ENCODE peak calls at places on chromosomes 11 and 22, in six cellular contexts. One of them, this sample, is unnamed.

GRCh38 chr22:31567196-31567595 is 70.9 kb downstream of the SFI1 start:
- DNase-seq in K562: no peak
- DNase-seq in H1: no peak
- DNase-seq in HepG2: no peak
- DNase-seq in HL-60: no peak
- DNase-seq in GM12878: no peak
- DNase-seq in this sample: no peak

GRCh38 chr11:134854391-134854991 is 442.4 kb upstream of the B3GAT1 start:
- DNase-seq in K562: no peak
- DNase-seq in H1: peak; percentile 33
- DNase-seq in HepG2: no peak
- DNase-seq in HL-60: no peak
- DNase-seq in GM12878: no peak
- DNase-seq in this sample: no peak

GRCh38 chr11:40129276-40129675 is 1330.2 kb downstream of the LRRC4C start:
- DNase-seq in K562: no peak
- DNase-seq in H1: no peak
- DNase-seq in HepG2: no peak
- DNase-seq in HL-60: no peak
- DNase-seq in GM12878: no peak
- DNase-seq in this sample: peak; percentile 12

GRCh38 chr11:121334973-121335711 is 42.6 kb downstream of the SC5D start:
- DNase-seq in K562: peak; percentile 3
- DNase-seq in H1: no peak
- DNase-seq in HepG2: no peak
- DNase-seq in HL-60: no peak
- DNase-seq in GM12878: no peak
- DNase-seq in this sample: no peak

GRCh38 chr22:36406139-36406538 is 18.4 kb upstream of the MYH9 start:
- DNase-seq in K562: no peak
- DNase-seq in H1: no peak
- DNase-seq in HepG2: no peak
- DNase-seq in HL-60: no peak
- DNase-seq in GM12878: no peak
- DNase-seq in this sample: no peak

GRCh38 chr11:58921778-58922390 is 17.4 kb upstream of the GLYATL1 start:
- DNase-seq in K562: no peak
- DNase-seq in H1: no peak
- DNase-seq in HepG2: no peak
- DNase-seq in HL-60: no peak
- DNase-seq in GM12878: no peak
- DNase-seq in this sample: no peak

GRCh38 chr11:73203790-73204189 is 14.3 kb upstream of the P2RY2 start:
- DNase-seq in K562: no peak
- DNase-seq in H1: no peak
- DNase-seq in HepG2: no peak
- DNase-seq in HL-60: no peak
- DNase-seq in GM12878: no peak
- DNase-seq in this sample: no peak

GRCh38 chr22:24768537-24769374 is 5.8 kb downstream of the PIWIL3 start:
- DNase-seq in K562: peak; percentile 67
- DNase-seq in H1: peak; percentile 76
- DNase-seq in HepG2: peak; percentile 55
- DNase-seq in HL-60: no peak
- DNase-seq in GM12878: no peak
- DNase-seq in this sample: peak; percentile 85

GRCh38 chr11:61488651-61489291 is 19.8 kb upstream of the LRRC10B start:
- DNase-seq in K562: peak; percentile 36
- DNase-seq in H1: peak; percentile 66
- DNase-seq in HepG2: peak; percentile 89
- DNase-seq in HL-60: no peak
- DNase-seq in GM12878: no peak
- DNase-seq in this sample: peak; percentile 51

GRCh38 chr11:34302046-34302921 is 55.5 kb downstream of the ABTB2 start:
- DNase-seq in K562: no peak
- DNase-seq in H1: no peak
- DNase-seq in HepG2: no peak
- DNase-seq in HL-60: peak; percentile 28
- DNase-seq in GM12878: peak; percentile 45
- DNase-seq in this sample: no peak

GRCh38 chr11:130992788-130993187 is 76.5 kb upstream of the SNX19 start:
- DNase-seq in K562: no peak
- DNase-seq in H1: no peak
- DNase-seq in HepG2: no peak
- DNase-seq in HL-60: no peak
- DNase-seq in GM12878: no peak
- DNase-seq in this sample: no peak

GRCh38 chr11:117903505-117904382 is 25.5 kb downstream of the TMPRSS13 start:
- DNase-seq in K562: no peak
- DNase-seq in H1: no peak
- DNase-seq in HepG2: no peak
- DNase-seq in HL-60: no peak
- DNase-seq in GM12878: no peak
- DNase-seq in this sample: no peak

GRCh38 chr11:66568124-66568916 is at the start of gene CTSF:
- DNase-seq in K562: peak; percentile 88
- DNase-seq in H1: no peak
- DNase-seq in HepG2: no peak
- DNase-seq in HL-60: peak; percentile 12
- DNase-seq in GM12878: no peak
- DNase-seq in this sample: peak; percentile 100

GRCh38 chr11:122099345-122100045 is 16.5 kb downstream of the BLID start:
- DNase-seq in K562: no peak
- DNase-seq in H1: no peak
- DNase-seq in HepG2: no peak
- DNase-seq in HL-60: no peak
- DNase-seq in GM12878: no peak
- DNase-seq in this sample: no peak

GRCh38 chr11:18527512-18527911 is 770 bp upstream of the TSG101 start:
- DNase-seq in K562: peak; percentile 24
- DNase-seq in H1: no peak
- DNase-seq in HepG2: no peak
- DNase-seq in HL-60: peak; percentile 38
- DNase-seq in GM12878: no peak
- DNase-seq in this sample: peak; percentile 10

GRCh38 chr11:876550-876949 is 33.9 kb downstream of the TSPAN4 start:
- DNase-seq in K562: no peak
- DNase-seq in H1: no peak
- DNase-seq in HepG2: no peak
- DNase-seq in HL-60: no peak
- DNase-seq in GM12878: no peak
- DNase-seq in this sample: no peak

GRCh38 chr22:46040471-46041465 is 63.8 kb upstream of the WNT7B start:
- DNase-seq in K562: no peak
- DNase-seq in H1: no peak
- DNase-seq in HepG2: no peak
- DNase-seq in HL-60: no peak
- DNase-seq in GM12878: no peak
- DNase-seq in this sample: no peak

GRCh38 chr11:34599406-34599901 is 21.4 kb upstream of the EHF start:
- DNase-seq in K562: peak; percentile 68
- DNase-seq in H1: no peak
- DNase-seq in HepG2: peak; percentile 79
- DNase-seq in HL-60: no peak
- DNase-seq in GM12878: no peak
- DNase-seq in this sample: no peak

GRCh38 chr11:66619080-66619554 is 2.7 kb downstream of the RBM14 start:
- DNase-seq in K562: no peak
- DNase-seq in H1: no peak
- DNase-seq in HepG2: no peak
- DNase-seq in HL-60: no peak
- DNase-seq in GM12878: no peak
- DNase-seq in this sample: no peak

DNA sequence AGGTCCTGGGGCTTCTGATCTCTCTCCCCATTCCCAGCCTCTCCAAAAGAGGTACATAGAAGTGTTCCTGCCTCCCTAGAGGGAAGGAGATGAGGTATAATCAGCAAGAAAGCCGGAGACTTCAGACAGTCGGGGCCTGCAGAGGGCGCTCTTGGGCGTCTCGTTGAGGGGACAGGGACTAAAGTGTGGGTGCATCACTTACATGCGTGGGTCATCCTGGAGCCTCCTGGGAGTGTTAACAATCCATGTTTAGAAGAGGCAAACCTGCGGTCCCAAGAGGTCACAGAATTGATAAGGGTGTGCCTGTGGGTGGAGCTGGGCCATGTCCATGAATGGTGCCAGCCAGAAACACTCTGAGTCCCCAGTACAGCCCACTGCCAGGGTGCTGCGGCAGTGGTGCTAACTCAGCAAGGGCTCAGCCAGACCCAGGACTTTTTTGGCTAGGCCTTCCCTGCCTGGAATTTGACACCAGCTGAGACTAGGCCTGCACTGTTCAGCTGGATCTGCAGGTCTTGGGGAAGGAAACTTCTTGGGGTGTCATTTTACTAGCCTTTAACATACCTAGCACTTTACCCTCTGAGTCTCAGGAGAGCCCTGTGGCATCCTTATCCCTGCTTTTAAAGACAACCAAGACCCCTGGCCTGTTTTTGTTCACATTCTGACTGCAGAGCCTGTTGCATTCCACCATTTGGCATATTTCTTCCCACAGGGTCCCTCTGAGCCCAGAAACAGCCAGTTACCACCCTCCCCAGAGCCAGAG is 5.5 kb downstream of the YDJC start:
- DNase-seq in K562: peak; percentile 97
- DNase-seq in H1: peak; percentile 91
- DNase-seq in HepG2: no peak
- DNase-seq in HL-60: no peak
- DNase-seq in GM12878: no peak
- DNase-seq in this sample: peak; percentile 57
- TF ChIP-seq CTCF in K562: no peak
- TF ChIP-seq CTCF in H1: peak; percentile 79
- TF ChIP-seq CTCF in HepG2: peak; percentile 64
- TF ChIP-seq CTCF in HL-60: peak; percentile 1
- TF ChIP-seq CTCF in GM12878: peak; percentile 41
- TF ChIP-seq CTCF in this sample: peak; percentile 73

DNA sequence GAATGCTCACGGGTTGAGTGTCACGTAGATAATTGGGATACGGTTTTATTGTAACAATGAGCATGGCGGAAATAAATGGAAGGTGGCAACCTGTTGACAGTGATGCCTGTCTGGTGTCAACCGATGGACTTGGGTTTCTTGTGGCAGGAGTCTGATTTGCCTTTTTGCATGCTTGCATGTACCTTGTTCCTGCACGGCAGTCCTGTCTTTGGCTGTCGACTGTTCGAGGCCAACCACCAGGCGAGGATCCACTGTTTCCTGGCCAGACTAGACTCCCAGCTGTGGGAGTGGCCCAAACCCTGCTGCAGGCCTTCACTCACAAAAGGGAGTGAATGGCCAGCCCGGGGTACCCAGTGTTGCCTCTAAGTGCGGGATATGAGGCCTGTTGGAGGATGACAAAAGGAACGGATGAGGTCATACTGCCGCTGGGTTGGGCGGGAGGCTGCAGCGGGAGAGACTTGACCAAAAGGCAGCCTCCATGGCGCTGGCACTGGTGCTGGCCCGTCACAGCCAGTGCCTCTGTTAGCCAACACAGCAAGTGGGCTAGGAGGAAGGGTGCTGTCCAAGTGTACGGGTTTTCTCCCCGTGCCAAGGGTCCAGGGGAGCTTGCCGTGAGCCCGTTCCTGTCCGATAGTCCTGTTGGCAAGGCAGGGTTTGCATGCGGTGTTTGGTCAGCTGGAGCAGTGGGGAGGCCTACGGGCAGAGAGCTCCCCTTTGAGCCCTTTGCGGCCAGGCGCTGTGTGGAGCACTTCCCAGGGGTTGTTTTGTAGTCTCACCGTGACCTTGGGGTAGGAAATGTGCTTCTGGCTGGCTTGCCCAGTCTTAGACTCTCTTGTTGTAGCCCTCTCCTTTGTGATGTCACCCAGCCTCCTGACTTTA is 974 bp downstream of the DGCR8 start:
- DNase-seq in K562: peak; percentile 89
- DNase-seq in H1: no peak
- DNase-seq in HepG2: peak; percentile 43
- DNase-seq in HL-60: no peak
- DNase-seq in GM12878: no peak
- DNase-seq in this sample: peak; percentile 54
- TF ChIP-seq POLR2AphosphoS5 in K562: no peak
- TF ChIP-seq POLR2AphosphoS5 in H1: peak; percentile 26
- TF ChIP-seq POLR2AphosphoS5 in HepG2: no peak
- TF ChIP-seq POLR2AphosphoS5 in HL-60: no peak
- TF ChIP-seq POLR2AphosphoS5 in GM12878: no peak
- TF ChIP-seq POLR2AphosphoS5 in this sample: peak; percentile 11

DNA sequence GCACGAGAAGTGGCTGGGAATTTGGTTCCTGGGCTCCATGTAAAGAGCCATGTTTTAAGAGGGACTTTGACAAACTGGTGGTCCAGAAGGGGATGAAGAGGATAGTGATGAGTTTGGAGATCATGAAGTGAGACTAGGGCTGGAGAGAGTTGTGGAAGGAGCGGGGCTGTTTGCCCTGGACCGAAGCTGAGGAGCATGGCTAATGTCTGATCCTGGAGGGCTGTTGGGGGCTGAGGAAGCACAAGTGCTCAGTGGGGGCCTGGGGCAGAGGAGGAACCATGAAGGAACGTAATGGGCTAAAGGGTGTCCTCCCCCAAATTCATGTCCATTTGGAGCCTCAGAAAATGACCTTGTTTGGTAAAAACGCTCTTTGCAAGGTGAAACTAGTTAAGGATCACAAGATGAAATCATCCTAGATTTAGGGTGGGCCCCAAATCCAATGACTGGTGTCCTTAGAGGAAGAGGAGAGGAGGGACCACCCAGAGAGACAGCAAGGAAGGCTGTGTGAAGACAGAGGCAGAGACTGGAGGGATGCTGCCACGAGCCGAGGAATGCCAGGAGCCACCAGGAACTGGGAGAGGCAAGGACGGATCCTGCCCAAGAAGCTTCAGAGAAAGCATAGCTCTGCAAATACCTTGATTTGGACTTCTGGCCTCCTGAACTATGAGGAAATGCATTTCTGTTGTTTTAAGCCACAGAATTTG is 107.3 kb upstream of the LMO1 start:
- DNase-seq in K562: no peak
- DNase-seq in H1: no peak
- DNase-seq in HepG2: no peak
- DNase-seq in HL-60: no peak
- DNase-seq in GM12878: no peak
- DNase-seq in this sample: no peak
- TF ChIP-seq GABPA in K562: no peak
- TF ChIP-seq GABPA in H1: no peak
- TF ChIP-seq GABPA in HepG2: no peak
- TF ChIP-seq GABPA in HL-60: no peak
- TF ChIP-seq GABPA in GM12878: no peak
- TF ChIP-seq GABPA in this sample: no peak

DNA sequence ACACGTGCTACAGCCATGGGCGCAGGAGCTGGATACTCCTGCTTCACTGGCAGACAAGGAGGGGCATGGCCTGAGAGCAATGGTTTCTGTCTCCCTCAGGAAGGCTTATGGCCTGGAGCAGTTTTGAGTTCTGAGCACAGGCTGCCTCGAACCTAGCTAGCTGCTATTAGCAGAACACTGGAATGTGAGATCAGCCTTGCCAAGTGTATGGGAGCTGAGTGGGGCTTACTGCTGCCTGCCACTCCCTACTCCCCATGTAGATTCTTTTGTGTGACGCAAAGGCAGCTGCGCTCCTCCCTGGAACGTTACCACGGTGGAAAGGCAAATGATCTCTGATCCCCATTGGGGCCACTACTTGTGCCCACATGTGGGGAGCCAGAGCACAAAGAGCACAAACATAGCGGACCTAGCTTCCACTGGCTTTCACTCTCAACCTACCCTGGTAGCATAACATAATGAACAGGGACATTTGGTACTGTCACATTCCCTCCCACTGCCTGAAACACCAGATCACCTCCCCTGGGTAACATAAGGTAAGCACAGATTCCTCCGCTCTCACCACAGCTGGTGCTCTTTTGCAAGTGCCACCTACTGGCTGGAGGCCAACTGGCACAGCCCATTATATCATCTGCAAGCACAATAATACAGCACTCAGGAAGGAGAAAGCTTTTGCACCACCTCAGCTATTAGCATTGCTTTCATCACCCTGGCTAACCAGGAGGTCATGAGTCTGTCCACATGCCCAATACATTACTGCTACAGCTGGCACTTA is 84.6 kb upstream of the GUCY1A2 start:
- DNase-seq in K562: no peak
- DNase-seq in H1: no peak
- DNase-seq in HepG2: no peak
- DNase-seq in HL-60: no peak
- DNase-seq in GM12878: no peak
- DNase-seq in this sample: no peak
- TF ChIP-seq CTCF in K562: no peak
- TF ChIP-seq CTCF in H1: peak; percentile 24
- TF ChIP-seq CTCF in HepG2: peak; percentile 30
- TF ChIP-seq CTCF in HL-60: no peak
- TF ChIP-seq CTCF in GM12878: peak; percentile 10
- TF ChIP-seq CTCF in this sample: no peak